ENCODE peak calls at places on chromosomes 5 and 9, in seven cellular contexts. X, G, C, O, A, I and S are unnamed samples.

GRCh38 chr5:145345883-145346282 is 489.3 kb downstream of the PRELID2 start:
- DNase-seq in X (no peak), G (no peak), C (no peak), O (no peak), A (no peak), I (no peak), S (no peak)

GRCh38 chr9:92507005-92507404 is 24.7 kb upstream of the ASPN start:
- DNase-seq in X (no peak), G (no peak), C (no peak), O (no peak), A (no peak), I (no peak), S (no peak)

GRCh38 chr5:18745988-18746615 is 1111.8 kb downstream of the TAF11L14 start:
- DNase-seq in X (peak), G (no peak), C (no peak), O (peak), A (peak), I (no peak), S (peak)

GRCh38 chr9:28163619-28164018 is 590.3 kb upstream of the C9orf72 start:
- DNase-seq in X (no peak), G (no peak), C (no peak), O (peak), A (no peak), I (no peak), S (no peak)

GRCh38 chr5:9209846-9210547 is 335.9 kb downstream of the SEMA5A start:
- DNase-seq in X (no peak), G (no peak), C (no peak), O (no peak), A (no peak), I (no peak), S (no peak)

GRCh38 chr9:123955637-123956036 is 25.7 kb upstream of the DENND1A start:
- DNase-seq in X (no peak), G (no peak), C (no peak), O (no peak), A (no peak), I (no peak), S (no peak)

GRCh38 chr9:87372401-87372851 is 125.2 kb upstream of the DAPK1 start:
- DNase-seq in X (no peak), G (no peak), C (no peak), O (no peak), A (no peak), I (no peak), S (no peak)

GRCh38 chr5:96654209-96654608 is 8.0 kb upstream of the CAST start:
- DNase-seq in X (no peak), G (no peak), C (no peak), O (no peak), A (no peak), I (no peak), S (no peak)

GRCh38 chr9:95085861-95086563 is 231.5 kb downstream of the FANCC start:
- DNase-seq in X (no peak), G (no peak), C (no peak), O (no peak), A (no peak), I (no peak), S (no peak)

GRCh38 chr5:140246378-140247122 is 56.4 kb downstream of the PFDN1 start:
- DNase-seq in X (no peak), G (no peak), C (no peak), O (no peak), A (no peak), I (no peak), S (no peak)

GRCh38 chr5:57692582-57693487 is 210.2 kb upstream of the ACTBL2 start:
- DNase-seq in X (no peak), G (peak), C (peak), O (no peak), A (no peak), I (no peak), S (peak)

GRCh38 chr9:14538529-14538928 is 154.7 kb downstream of the ZDHHC21 start:
- DNase-seq in X (no peak), G (no peak), C (peak), O (no peak), A (no peak), I (no peak), S (no peak)

GRCh38 chr5:3139596-3139995 is 388.1 kb upstream of the IRX2 start:
- DNase-seq in X (no peak), G (no peak), C (peak), O (no peak), A (no peak), I (no peak), S (no peak)

GRCh38 chr9:133340256-133340655 is 4.3 kb upstream of the SURF6 start:
- DNase-seq in X (no peak), G (no peak), C (no peak), O (no peak), A (no peak), I (no peak), S (no peak)

GRCh38 chr5:10691826-10692785 is 68.9 kb downstream of the DAP start:
- DNase-seq in X (no peak), G (no peak), C (peak), O (no peak), A (no peak), I (no peak), S (no peak)

GRCh38 chr9:3997492-3997891 is 302.4 kb downstream of the GLIS3 start:
- DNase-seq in X (no peak), G (no peak), C (no peak), O (no peak), A (no peak), I (no peak), S (no peak)

GRCh38 chr9:14797442-14797841 is 74.9 kb upstream of the CER1 start:
- DNase-seq in X (no peak), G (no peak), C (no peak), O (no peak), A (no peak), I (no peak), S (no peak)

GRCh38 chr9:35923927-35924763 is 14.9 kb downstream of the SPAAR start:
- DNase-seq in X (no peak), G (no peak), C (no peak), O (no peak), A (no peak), I (no peak), S (peak)

GRCh38 chr5:9265391-9266287 is 280.2 kb downstream of the SEMA5A start:
- DNase-seq in X (no peak), G (peak), C (peak), O (no peak), A (no peak), I (no peak), S (no peak)

GRCh38 chr9:34633851-34634550 is 3.6 kb downstream of the SIGMAR1 start:
- DNase-seq in X (peak), G (peak), C (peak), O (peak), A (peak), I (peak), S (peak)

GRCh38 chr9:108766786-108767185 is 89.0 kb downstream of the ACTL7B start:
- DNase-seq in X (no peak), G (no peak), C (peak), O (no peak), A (no peak), I (no peak), S (no peak)

GRCh38 chr5:168471785-168472184 is 14.5 kb upstream of the RARS1 start:
- DNase-seq in X (no peak), G (no peak), C (no peak), O (no peak), A (no peak), I (no peak), S (no peak)

GRCh38 chr9:21709464-21710058 is 92.9 kb upstream of the MTAP start:
- DNase-seq in X (peak), G (peak), C (peak), O (peak), A (peak), I (peak), S (peak)

GRCh38 chr9:72960446-72960845 is 7.6 kb upstream of the ALDH1A1 start:
- DNase-seq in X (no peak), G (no peak), C (no peak), O (no peak), A (no peak), I (no peak), S (no peak)

GRCh38 chr9:121650220-121651013 is 1.0 kb upstream of the DAB2IP start:
- DNase-seq in X (no peak), G (peak), C (peak), O (peak), A (no peak), I (no peak), S (no peak)

GRCh38 chr5:143629871-143630658 is 181.9 kb upstream of the HMHB1 start:
- DNase-seq in X (no peak), G (no peak), C (peak), O (no peak), A (no peak), I (no peak), S (no peak)

GRCh38 chr9:82957526-82958379 is 105.2 kb downstream of the RASEF start:
- DNase-seq in X (no peak), G (no peak), C (no peak), O (peak), A (no peak), I (no peak), S (peak)

GRCh38 chr9:68747043-68747533 is 42.0 kb downstream of the PIP5K1B start:
- DNase-seq in X (no peak), G (no peak), C (peak), O (no peak), A (no peak), I (no peak), S (no peak)

GRCh38 chr5:10103098-10103497 is 146.6 kb downstream of the ATPSCKMT start:
- DNase-seq in X (no peak), G (peak), C (peak), O (no peak), A (no peak), I (no peak), S (no peak)

GRCh38 chr9:133139246-133140173 is 18.5 kb upstream of the RALGDS start:
- DNase-seq in X (no peak), G (no peak), C (no peak), O (no peak), A (no peak), I (no peak), S (no peak)